ENCODE peak calls at places on chromosomes 4 and X, in four cellular contexts. U, P, T and F are unnamed samples.

GRCh38 chr4:40283968-40284367 is 51.2 kb upstream of the CHRNA9 start:
- DNase-seq in U (no peak), P (peak), T (no peak), F (no peak)

GRCh38 chr4:177393236-177393635 is 49.0 kb downstream of the AGA start:
- DNase-seq in U (no peak), P (no peak), T (no peak), F (no peak)

GRCh38 chrX:57906790-57907189 is 3.5 kb downstream of the ZXDA start:
- DNase-seq in U (no peak), P (no peak), T (no peak), F (no peak)

GRCh38 chr4:1973661-1974060 is 35.1 kb downstream of the NELFA start:
- DNase-seq in U (no peak), P (no peak), T (no peak), F (no peak)

GRCh38 chr4:137861682-137862081 is 329.4 kb upstream of the PCDH18 start:
- DNase-seq in U (no peak), P (no peak), T (no peak), F (no peak)

GRCh38 chr4:177313263-177313662 is 3.6 kb downstream of the NEIL3 start:
- DNase-seq in U (peak), P (no peak), T (no peak), F (no peak)

GRCh38 chr4:150224896-150225591 is 146.8 kb downstream of the DCLK2 start:
- DNase-seq in U (no peak), P (no peak), T (no peak), F (no peak)

GRCh38 chr4:180532691-180533090 is 1710.5 kb upstream of the TENM3 start:
- DNase-seq in U (no peak), P (no peak), T (no peak), F (no peak)

GRCh38 chrX:72685810-72686465 is 28.2 kb downstream of the PHKA1 start:
- DNase-seq in U (no peak), P (no peak), T (no peak), F (no peak)

GRCh38 chr4:147864591-147864990 is 132.7 kb downstream of the ARHGAP10 start:
- DNase-seq in U (no peak), P (no peak), T (no peak), F (no peak)

GRCh38 chr4:172998527-172999469 is 169.8 kb upstream of the GALNT7 start:
- DNase-seq in U (no peak), P (peak), T (no peak), F (no peak)

GRCh38 chr4:121706595-121707021 is 9.8 kb upstream of the ANXA5 start:
- DNase-seq in U (no peak), P (no peak), T (no peak), F (no peak)

GRCh38 chr4:48642421-48643144 is 137.5 kb downstream of the FRYL start:
- DNase-seq in U (no peak), P (no peak), T (no peak), F (no peak)
- TF ChIP-seq SPI1 in U (no peak), P (no peak), T (no peak), F (no peak)

GRCh38 chr4:751676-752075 is 46.0 kb downstream of the PCGF3 start:
- DNase-seq in U (no peak), P (no peak), T (no peak), F (no peak)
- TF ChIP-seq SPI1 in U (no peak), P (no peak), T (no peak), F (no peak)

GRCh38 chr4:153538408-153539057 is 72.4 kb downstream of the TMEM131L start:
- DNase-seq in U (no peak), P (no peak), T (no peak), F (no peak)
- TF ChIP-seq SPI1 in U (no peak), P (no peak), T (no peak), F (no peak)

DNA sequence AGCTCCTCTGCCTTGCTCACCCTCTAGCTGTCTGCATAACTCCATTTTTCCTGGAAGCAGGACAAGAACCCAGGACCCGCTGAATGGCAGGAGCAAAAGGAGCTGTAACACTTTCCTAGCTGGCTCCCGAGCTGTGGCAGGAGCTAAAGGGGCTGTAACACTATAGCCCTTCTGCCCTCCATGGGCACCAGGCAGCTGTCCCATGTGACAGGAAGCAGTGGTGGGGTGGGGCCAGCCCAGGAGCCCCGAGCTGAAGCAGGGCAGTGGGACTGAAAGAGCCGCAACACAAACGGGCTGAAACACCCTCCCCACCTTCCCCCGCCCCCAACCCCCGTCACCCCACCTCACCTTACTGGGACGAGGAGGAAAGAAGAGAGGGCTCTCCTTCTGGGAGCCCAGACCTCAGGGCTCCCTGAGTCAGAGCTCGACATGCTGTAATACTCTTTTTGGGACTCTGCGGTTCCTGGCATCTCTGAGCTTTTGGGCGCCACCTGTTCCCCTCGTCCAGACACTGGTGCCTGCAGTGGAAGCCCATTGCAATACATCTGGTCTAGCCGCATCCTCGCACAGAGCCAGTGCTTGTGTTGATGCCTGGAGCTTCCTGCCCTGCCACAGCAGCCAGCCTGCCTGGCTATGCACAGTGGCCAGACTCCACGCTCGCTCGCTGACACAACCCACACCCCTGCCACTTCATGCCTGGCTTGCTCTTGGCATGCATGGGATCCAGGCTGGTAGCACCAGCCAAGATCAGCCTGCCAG is 39.4 kb downstream of the PPM1K start:
- DNase-seq in U (no peak), P (no peak), T (no peak), F (peak)
- TF ChIP-seq SPI1 in U (no peak), P (no peak), T (no peak), F (no peak)

GRCh38 chrX:136766785-136767103 is 14.0 kb downstream of the ARHGEF6 start:
- DNase-seq in U (no peak), P (no peak), T (no peak), F (no peak)
- TF ChIP-seq SPI1 in U (no peak), P (no peak), T (no peak), F (no peak)

GRCh38 chrX:39605866-39606265 is 491.9 kb downstream of the BCOR start:
- DNase-seq in U (no peak), P (no peak), T (no peak), F (no peak)

GRCh38 chrX:39601193-39602085 is 496.3 kb downstream of the BCOR start:
- DNase-seq in U (no peak), P (no peak), T (no peak), F (no peak)

GRCh38 chrX:39602226-39602625 is 495.5 kb downstream of the BCOR start:
- DNase-seq in U (no peak), P (no peak), T (no peak), F (no peak)

GRCh38 chrX:39605183-39605582 is 492.6 kb downstream of the BCOR start:
- DNase-seq in U (no peak), P (no peak), T (no peak), F (no peak)

GRCh38 chrX:39603291-39603690 is 494.5 kb downstream of the BCOR start:
- DNase-seq in U (no peak), P (no peak), T (no peak), F (no peak)
- TF ChIP-seq SPI1 in U (no peak), P (no peak), T (no peak), F (no peak)

GRCh38 chr4:113026556-113026955 is 22.9 kb upstream of the ANK2 start:
- DNase-seq in U (no peak), P (no peak), T (no peak), F (no peak)
- TF ChIP-seq SPI1 in U (no peak), P (no peak), T (no peak), F (no peak)

DNA sequence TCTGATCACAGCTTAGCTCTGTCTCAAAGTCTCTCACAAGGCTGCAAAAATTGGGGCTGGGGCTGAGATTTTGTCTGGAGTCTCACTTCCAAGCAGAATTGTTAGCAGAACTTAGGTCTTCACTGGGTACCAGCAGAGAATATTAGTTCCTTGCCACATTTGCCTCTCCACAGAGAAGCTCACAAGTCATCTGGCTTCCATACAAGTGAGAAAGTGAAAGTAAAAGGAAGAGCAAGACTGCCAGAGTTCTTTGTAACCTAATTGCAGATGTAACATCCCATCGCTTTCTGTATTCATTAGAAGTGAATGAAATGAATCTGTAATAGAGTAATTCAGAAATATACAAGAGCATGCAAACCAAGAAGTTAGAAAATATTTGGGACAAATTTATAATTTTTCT is 624.1 kb upstream of the GNPDA2 start:
- DNase-seq in U (no peak), P (no peak), T (peak), F (no peak)
- TF ChIP-seq SPI1 in U (no peak), P (no peak), T (no peak), F (no peak)

GRCh38 chrX:43605351-43605750 is 50.7 kb upstream of the MAOA start:
- DNase-seq in U (no peak), P (no peak), T (no peak), F (no peak)
- TF ChIP-seq SPI1 in U (no peak), P (no peak), T (no peak), F (no peak)

DNA sequence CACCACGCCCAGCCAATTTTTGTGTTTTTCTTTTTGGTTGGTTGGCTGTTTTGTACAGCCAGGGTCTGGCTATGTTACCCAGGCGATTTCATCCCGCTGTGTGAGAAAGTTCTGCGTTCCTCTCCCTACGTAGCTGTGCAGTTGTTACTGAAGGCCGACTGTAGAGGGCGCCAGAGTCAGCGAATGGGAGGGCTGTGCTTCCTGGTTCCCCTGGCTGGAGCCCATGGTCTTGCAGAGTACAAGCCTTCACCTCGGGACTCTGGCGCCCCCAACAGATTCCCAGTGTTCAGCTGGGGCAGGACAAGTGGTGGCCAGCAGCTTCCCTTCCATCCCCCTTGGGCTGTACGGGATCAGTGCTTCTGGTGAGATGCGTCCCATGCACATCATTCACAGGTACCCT is 5.6 kb upstream of the CT45A1 start:
- DNase-seq in U (no peak), P (peak), T (no peak), F (peak)
- TF ChIP-seq SPI1 in U (no peak), P (peak), T (no peak), F (no peak)